ENCODE peak calls at places on chromosomes 12 and 14, in six cellular contexts. V is tibial artery, W is tibial nerve, F is mesenchymal stem cell, T is HCT116, X is A549. G is an unnamed sample.

GRCh38 chr12:29153231-29153630 is 4.2 kb downstream of the FAR2 start:
- DNase-seq in V (no peak), W (no peak), F (no peak), T (no peak), X (no peak), G (no peak)

GRCh38 chr12:83893101-83893500 is 1019.5 kb downstream of the SLC6A15 start:
- DNase-seq in V (no peak), W (no peak), F (no peak), T (no peak), X (no peak), G (no peak)

GRCh38 chr12:120571299-120571698 is 9.9 kb downstream of the POP5 start:
- DNase-seq in V (no peak), W (no peak), F (no peak), T (no peak), X (no peak), G (no peak)

GRCh38 chr14:89856871-89857345 is 97.6 kb downstream of the EFCAB11 start:
- DNase-seq in V (no peak), W (no peak), F (peak; percentile 9), T (no peak), X (peak; percentile 25), G (no peak)

GRCh38 chr12:100512692-100513091 is 39.0 kb downstream of the NR1H4 start:
- DNase-seq in V (no peak), W (no peak), F (no peak), T (no peak), X (no peak), G (no peak)

GRCh38 chr12:27967551-27968054 is 4.9 kb downstream of the PTHLH start:
- DNase-seq in V (no peak), W (no peak), F (no peak), T (no peak), X (no peak), G (no peak)

GRCh38 chr12:125330645-125331341 is 265.6 kb downstream of the AACS start:
- DNase-seq in V (no peak), W (peak; percentile 58), F (no peak), T (peak; percentile 8), X (peak; percentile 44), G (no peak)

GRCh38 chr12:18799561-18799960 is 61.6 kb downstream of the CAPZA3 start:
- DNase-seq in V (no peak), W (no peak), F (peak; percentile 59), T (no peak), X (no peak), G (no peak)

GRCh38 chr12:89995870-89996269 is 287.2 kb upstream of the ATP2B1 start:
- DNase-seq in V (no peak), W (no peak), F (peak; percentile 13), T (no peak), X (no peak), G (no peak)

GRCh38 chr12:15151141-15152091 is 69.8 kb downstream of the RERG start:
- DNase-seq in V (no peak), W (peak; percentile 60), F (peak; percentile 46), T (peak; percentile 6), X (peak; percentile 32), G (no peak)

GRCh38 chr14:69569859-69570258 is 4.8 kb downstream of the CCDC177 start:
- DNase-seq in V (no peak), W (no peak), F (no peak), T (no peak), X (no peak), G (no peak)

GRCh38 chr14:68216957-68217356 is 397.4 kb downstream of the RAD51B start:
- DNase-seq in V (no peak), W (no peak), F (no peak), T (no peak), X (no peak), G (no peak)

GRCh38 chr12:123160801-123161487 is 10.1 kb upstream of the PITPNM2 start:
- DNase-seq in V (no peak), W (no peak), F (no peak), T (no peak), X (no peak), G (no peak)

GRCh38 chr14:50943943-50944646 is at the start of gene PYGL:
- DNase-seq in V (peak; percentile 87), W (peak; percentile 47), F (peak; percentile 78), T (peak; percentile 43), X (peak; percentile 77), G (peak; percentile 18)

GRCh38 chr12:4214912-4215861 is 58.4 kb upstream of the CCND2 start:
- DNase-seq in V (peak; percentile 81), W (peak; percentile 50), F (no peak), T (no peak), X (no peak), G (no peak)

GRCh38 chr12:70197362-70197744 is 45.9 kb upstream of the CNOT2 start:
- DNase-seq in V (no peak), W (no peak), F (peak; percentile 25), T (no peak), X (no peak), G (no peak)

GRCh38 chr14:28807518-28807917 is 40.9 kb downstream of the FOXG1 start:
- DNase-seq in V (no peak), W (no peak), F (no peak), T (no peak), X (no peak), G (no peak)

GRCh38 chr14:53924754-53925153 is 31.9 kb downstream of the BMP4 start:
- DNase-seq in V (no peak), W (no peak), F (peak; percentile 94), T (peak; percentile 10), X (peak; percentile 36), G (no peak)

GRCh38 chr12:47782372-47782770 is 9.3 kb downstream of the SLC48A1 start:
- DNase-seq in V (no peak), W (no peak), F (no peak), T (no peak), X (no peak), G (no peak)

GRCh38 chr12:132582058-132582420 is 28.3 kb downstream of the LRCOL1 start:
- DNase-seq in V (peak; percentile 80), W (no peak), F (no peak), T (no peak), X (no peak), G (no peak)

GRCh38 chr12:57846285-57846576 is 298 bp downstream of the CTDSP2 start:
- DNase-seq in V (no peak), W (no peak), F (no peak), T (no peak), X (no peak), G (no peak)

GRCh38 chr12:65937806-65938205 is 113.5 kb downstream of the HMGA2 start:
- DNase-seq in V (no peak), W (no peak), F (no peak), T (no peak), X (no peak), G (no peak)

GRCh38 chr12:54429014-54429471 is 10.0 kb upstream of the ITGA5 start:
- DNase-seq in V (no peak), W (no peak), F (no peak), T (no peak), X (no peak), G (no peak)

GRCh38 chr12:85007836-85008235 is 28.2 kb downstream of the TSPAN19 start:
- DNase-seq in V (no peak), W (no peak), F (no peak), T (no peak), X (peak; percentile 13), G (no peak)

GRCh38 chr12:85004199-85004598 is 31.9 kb downstream of the TSPAN19 start:
- DNase-seq in V (no peak), W (no peak), F (no peak), T (no peak), X (no peak), G (no peak)

GRCh38 chr12:85000766-85001165 is 35.3 kb downstream of the TSPAN19 start:
- DNase-seq in V (no peak), W (no peak), F (no peak), T (no peak), X (no peak), G (no peak)

GRCh38 chr12:85005615-85006014 is 30.5 kb downstream of the TSPAN19 start:
- DNase-seq in V (no peak), W (no peak), F (no peak), T (no peak), X (no peak), G (no peak)

DNA sequence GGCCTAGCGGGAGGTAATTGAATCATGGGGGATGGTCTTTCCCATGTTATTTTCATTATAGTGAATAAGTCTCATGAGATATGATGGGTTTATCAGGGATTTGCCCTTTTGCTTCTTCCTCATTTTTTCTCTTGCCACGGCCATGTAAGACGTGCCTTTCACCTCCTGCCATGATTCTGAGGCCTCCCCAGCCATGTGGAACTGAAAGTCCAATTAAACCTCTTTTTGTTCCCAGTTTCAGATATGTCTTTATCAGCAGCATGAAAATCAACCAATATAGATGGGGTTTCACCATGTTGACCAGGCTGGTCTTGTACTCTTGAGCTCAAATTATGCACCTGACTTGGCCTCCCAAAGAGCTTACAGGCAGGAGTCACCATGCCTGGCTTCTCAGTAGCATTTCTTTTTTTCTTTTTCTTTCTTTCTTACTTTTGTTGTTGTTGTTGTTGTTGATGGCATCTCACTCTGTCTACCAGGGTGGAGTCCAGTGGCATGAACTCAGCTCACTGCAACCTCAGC is 33.2 kb downstream of the TSPAN19 start:
- DNase-seq in V (no peak), W (no peak), F (no peak), T (no peak), X (no peak), G (no peak)
- H3K27ac ChIP-seq in V (no peak overlapping the region), W (no peak overlapping the region), F (no peak overlapping the region), T (no peak overlapping the region), X (no peak overlapping the region), G (no peak overlapping the region)

GRCh38 chr12:88037770-88038169 is 8.6 kb upstream of the C12orf50 start:
- DNase-seq in V (no peak), W (no peak), F (peak; percentile 5), T (no peak), X (no peak), G (no peak)
- H3K4me3 ChIP-seq in V (no peak overlapping the region), W (no peak overlapping the region), F (no peak overlapping the region), T (no peak overlapping the region), X (no peak overlapping the region), G (no peak overlapping the region)

DNA sequence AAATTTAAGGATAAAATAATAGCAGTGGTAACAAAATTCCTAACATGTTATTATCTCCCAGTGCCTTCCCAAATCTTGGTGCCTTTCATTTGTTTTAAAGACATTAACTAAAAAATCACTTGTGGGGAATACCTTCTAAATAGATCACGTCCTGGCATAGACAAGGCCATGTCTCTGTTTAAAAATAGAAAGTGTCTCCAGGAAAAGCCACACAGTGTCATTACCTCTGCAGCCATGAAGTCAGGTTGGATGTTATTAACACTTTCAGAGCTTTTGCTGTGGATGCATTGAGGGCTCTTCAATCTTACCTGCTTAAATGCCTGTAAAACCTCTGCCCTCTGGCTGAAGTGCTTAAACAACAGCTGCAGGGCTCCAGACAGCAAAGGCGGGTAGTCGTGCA is 211.1 kb downstream of the ITPR2 start:
- DNase-seq in V (no peak), W (no peak), F (no peak), T (no peak), X (no peak), G (no peak)
- H3K4me1 ChIP-seq in V (no peaks in the 10 kb centered on the region), W (no peaks in the 10 kb centered on the region), F (no peaks in the 10 kb centered on the region), T (no peaks in the 10 kb centered on the region), X (no peaks in the 10 kb centered on the region), G (no peaks in the 10 kb centered on the region)

GRCh38 chr14:73625686-73626085 is 13.4 kb downstream of the ACOT6 start:
- DNase-seq in V (no peak), W (no peak), F (no peak), T (no peak), X (no peak), G (no peak)
- H3K27ac ChIP-seq in V (no peak overlapping the region), W (no peak overlapping the region), F (no peak overlapping the region), T (no peak overlapping the region), X (no peak overlapping the region), G (no peak overlapping the region)

G was measured in thoracic aorta.